ENCODE peak calls at places on chromosome 20, in eight cellular contexts. One of them, this sample, is unnamed.

GRCh38 chr20:63825331-63826118 is 5.5 kb downstream of the ZBTB46 start:
- DNase-seq in cardiac fibroblast: no peak
- DNase-seq in RCC 7860: no peak
- DNase-seq in HTR-8/SVneo: no peak
- DNase-seq in GM12865: no peak
- DNase-seq in GM23338: no peak
- DNase-seq in NCI-H2081 treated with DMSO at 0.1 percent for 48 hours: no peak
- DNase-seq in M059J: no peak
- DNase-seq in this sample: no peak

GRCh38 chr20:34529742-34530141 is 13.5 kb downstream of the DYNLRB1 start:
- DNase-seq in HTR-8/SVneo: no peak
- DNase-seq in GM12865: no peak
- DNase-seq in M059J: no peak
- DNase-seq in RCC 7860: no peak
- DNase-seq in NCI-H2081 treated with DMSO at 0.1 percent for 48 hours: no peak
- DNase-seq in cardiac fibroblast: no peak
- DNase-seq in GM23338: no peak
- DNase-seq in this sample: peak

GRCh38 chr20:32482251-32483220 is 102.6 kb downstream of the NOL4L start:
- DNase-seq in NCI-H2081 treated with DMSO at 0.1 percent for 48 hours: no peak
- DNase-seq in M059J: peak
- DNase-seq in HTR-8/SVneo: no peak
- DNase-seq in GM12865: no peak
- DNase-seq in GM23338: peak
- DNase-seq in RCC 7860: no peak
- DNase-seq in cardiac fibroblast: peak
- DNase-seq in this sample: no peak

GRCh38 chr20:23086056-23086551 is at the start of gene CD93:
- DNase-seq in GM12865: peak
- DNase-seq in GM23338: peak
- DNase-seq in cardiac fibroblast: peak
- DNase-seq in HTR-8/SVneo: no peak
- DNase-seq in RCC 7860: no peak
- DNase-seq in M059J: peak
- DNase-seq in NCI-H2081 treated with DMSO at 0.1 percent for 48 hours: no peak
- DNase-seq in this sample: no peak

GRCh38 chr20:53497246-53497645 is 96.4 kb downstream of the ZNF217 start:
- DNase-seq in GM12865: no peak
- DNase-seq in NCI-H2081 treated with DMSO at 0.1 percent for 48 hours: no peak
- DNase-seq in HTR-8/SVneo: no peak
- DNase-seq in RCC 7860: no peak
- DNase-seq in cardiac fibroblast: no peak
- DNase-seq in GM23338: no peak
- DNase-seq in M059J: no peak
- DNase-seq in this sample: no peak

GRCh38 chr20:64064145-64064698 is 1.2 kb downstream of the TCEA2 start:
- DNase-seq in RCC 7860: peak
- DNase-seq in NCI-H2081 treated with DMSO at 0.1 percent for 48 hours: no peak
- DNase-seq in GM12865: no peak
- DNase-seq in cardiac fibroblast: no peak
- DNase-seq in HTR-8/SVneo: peak
- DNase-seq in GM23338: no peak
- DNase-seq in M059J: peak
- DNase-seq in this sample: peak

GRCh38 chr20:21048841-21049273 is 57.3 kb downstream of the LINC00237 start:
- DNase-seq in cardiac fibroblast: peak
- DNase-seq in NCI-H2081 treated with DMSO at 0.1 percent for 48 hours: no peak
- DNase-seq in GM23338: peak
- DNase-seq in RCC 7860: no peak
- DNase-seq in M059J: peak
- DNase-seq in GM12865: peak
- DNase-seq in HTR-8/SVneo: peak
- DNase-seq in this sample: peak

GRCh38 chr20:6562111-6562510 is 205.4 kb upstream of the BMP2 start:
- DNase-seq in GM23338: no peak
- DNase-seq in M059J: peak
- DNase-seq in RCC 7860: no peak
- DNase-seq in HTR-8/SVneo: no peak
- DNase-seq in cardiac fibroblast: peak
- DNase-seq in GM12865: no peak
- DNase-seq in NCI-H2081 treated with DMSO at 0.1 percent for 48 hours: no peak
- DNase-seq in this sample: no peak

GRCh38 chr20:57396638-57397003 is 5.4 kb downstream of the RBM38 start:
- DNase-seq in GM12865: no peak
- DNase-seq in cardiac fibroblast: no peak
- DNase-seq in NCI-H2081 treated with DMSO at 0.1 percent for 48 hours: no peak
- DNase-seq in M059J: no peak
- DNase-seq in RCC 7860: no peak
- DNase-seq in HTR-8/SVneo: no peak
- DNase-seq in GM23338: no peak
- DNase-seq in this sample: no peak

GRCh38 chr20:44521484-44522481 is at the start of gene SERINC3:
- DNase-seq in M059J: peak
- DNase-seq in RCC 7860: peak
- DNase-seq in HTR-8/SVneo: peak
- DNase-seq in GM12865: peak
- DNase-seq in NCI-H2081 treated with DMSO at 0.1 percent for 48 hours: peak
- DNase-seq in GM23338: peak
- DNase-seq in cardiac fibroblast: peak
- DNase-seq in this sample: peak

GRCh38 chr20:57250607-57251343 is 15.7 kb downstream of the BMP7 start:
- DNase-seq in HTR-8/SVneo: peak
- DNase-seq in GM12865: peak
- DNase-seq in NCI-H2081 treated with DMSO at 0.1 percent for 48 hours: no peak
- DNase-seq in M059J: no peak
- DNase-seq in cardiac fibroblast: no peak
- DNase-seq in GM23338: no peak
- DNase-seq in RCC 7860: no peak
- DNase-seq in this sample: no peak

GRCh38 chr20:60371456-60371855 is 413.2 kb downstream of the CDH26 start:
- DNase-seq in M059J: no peak
- DNase-seq in GM23338: peak
- DNase-seq in NCI-H2081 treated with DMSO at 0.1 percent for 48 hours: no peak
- DNase-seq in HTR-8/SVneo: no peak
- DNase-seq in RCC 7860: no peak
- DNase-seq in GM12865: no peak
- DNase-seq in cardiac fibroblast: no peak
- DNase-seq in this sample: no peak

GRCh38 chr20:15675813-15676484 is 897.3 kb downstream of the KIF16B start:
- DNase-seq in M059J: no peak
- DNase-seq in NCI-H2081 treated with DMSO at 0.1 percent for 48 hours: no peak
- DNase-seq in RCC 7860: no peak
- DNase-seq in GM23338: no peak
- DNase-seq in HTR-8/SVneo: no peak
- DNase-seq in cardiac fibroblast: no peak
- DNase-seq in GM12865: no peak
- DNase-seq in this sample: no peak